ENCODE peak calls at places on chromosomes 5 and 9, in five cellular contexts. C is HFFc6, L is colonic mucosa, O is dorsolateral prefrontal cortex, D is psoas muscle. H is an unnamed sample.

GRCh38 chr5:90528704-90529233 is 615 bp downstream of the LYSMD3 start:
- DNase-seq in C (no peak), L (peak), O (no peak), D (no peak), H (no peak)

GRCh38 chr9:110015759-110016158 is 192.2 kb downstream of the C9orf152 start:
- DNase-seq in C (peak), L (no peak), O (no peak), D (no peak), H (no peak)

GRCh38 chr5:139342423-139342723 is 719 bp downstream of the PAIP2 start:
- DNase-seq in C (no peak), L (no peak), O (no peak), D (no peak), H (no peak)

GRCh38 chr9:84932915-84933527 is 263.5 kb downstream of the NTRK2 start:
- DNase-seq in C (no peak), L (no peak), O (no peak), D (no peak), H (no peak)

GRCh38 chr9:79763861-79764260 is 192.1 kb downstream of the TLE4 start:
- DNase-seq in C (no peak), L (no peak), O (no peak), D (peak), H (no peak)

GRCh38 chr5:1792842-1793266 is 6.8 kb downstream of the MRPL36 start:
- DNase-seq in C (peak), L (peak), O (no peak), D (no peak), H (no peak)

GRCh38 chr5:135578685-135579341 is at the start of gene CXCL14:
- DNase-seq in C (peak), L (peak), O (peak), D (peak), H (no peak)

GRCh38 chr5:125357660-125358059 is 611.2 kb upstream of the ZNF608 start:
- DNase-seq in C (no peak), L (no peak), O (no peak), D (no peak), H (no peak)

GRCh38 chr5:161420526-161420925 is 126.0 kb downstream of the GABRB2 start:
- DNase-seq in C (no peak), L (no peak), O (no peak), D (no peak), H (no peak)

GRCh38 chr5:44714871-44715580 is 93.7 kb upstream of the MRPS30 start:
- DNase-seq in C (no peak), L (no peak), O (no peak), D (no peak), H (no peak)

GRCh38 chr5:149317281-149318048 is 27.8 kb upstream of the GRPEL2 start:
- DNase-seq in C (peak), L (peak), O (no peak), D (no peak), H (no peak)

GRCh38 chr9:89359636-89360315 is 41.5 kb downstream of the SECISBP2 start:
- DNase-seq in C (peak), L (no peak), O (no peak), D (no peak), H (no peak)

GRCh38 chr5:124706729-124707361 is 39.6 kb downstream of the ZNF608 start:
- DNase-seq in C (no peak), L (peak), O (no peak), D (no peak), H (no peak)

GRCh38 chr5:118614701-118615475 is 373.5 kb downstream of the DTWD2 start:
- DNase-seq in C (no peak), L (no peak), O (no peak), D (no peak), H (no peak)

GRCh38 chr5:118616281-118616680 is 372.1 kb downstream of the DTWD2 start:
- DNase-seq in C (no peak), L (no peak), O (no peak), D (no peak), H (no peak)

DNA sequence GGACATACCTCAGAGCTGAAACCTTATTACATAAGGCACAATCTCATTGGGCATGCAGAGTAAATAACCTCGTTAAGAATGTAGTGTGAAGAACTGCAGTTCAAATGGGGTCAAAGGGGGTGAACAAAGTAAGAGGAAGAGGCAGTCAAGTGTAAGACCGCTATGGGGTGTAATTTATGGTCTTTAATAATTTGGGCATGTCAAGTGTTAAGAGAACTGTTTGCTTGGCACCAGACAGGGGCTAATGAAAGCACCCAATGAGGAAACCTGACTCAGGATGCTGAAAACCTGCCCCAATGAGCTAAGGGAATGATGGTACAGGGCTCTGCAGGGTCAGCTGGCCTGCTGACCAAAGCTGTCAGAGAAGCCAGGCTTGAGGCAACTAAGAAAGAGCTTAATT is 368.1 kb downstream of the DTWD2 start:
- DNase-seq in C (no peak), L (no peak), O (no peak), D (no peak), H (no peak)
- TF ChIP-seq CTCF in C (no peak), L (no peak), O (no peak), D (no peak), H (no peak)

DNA sequence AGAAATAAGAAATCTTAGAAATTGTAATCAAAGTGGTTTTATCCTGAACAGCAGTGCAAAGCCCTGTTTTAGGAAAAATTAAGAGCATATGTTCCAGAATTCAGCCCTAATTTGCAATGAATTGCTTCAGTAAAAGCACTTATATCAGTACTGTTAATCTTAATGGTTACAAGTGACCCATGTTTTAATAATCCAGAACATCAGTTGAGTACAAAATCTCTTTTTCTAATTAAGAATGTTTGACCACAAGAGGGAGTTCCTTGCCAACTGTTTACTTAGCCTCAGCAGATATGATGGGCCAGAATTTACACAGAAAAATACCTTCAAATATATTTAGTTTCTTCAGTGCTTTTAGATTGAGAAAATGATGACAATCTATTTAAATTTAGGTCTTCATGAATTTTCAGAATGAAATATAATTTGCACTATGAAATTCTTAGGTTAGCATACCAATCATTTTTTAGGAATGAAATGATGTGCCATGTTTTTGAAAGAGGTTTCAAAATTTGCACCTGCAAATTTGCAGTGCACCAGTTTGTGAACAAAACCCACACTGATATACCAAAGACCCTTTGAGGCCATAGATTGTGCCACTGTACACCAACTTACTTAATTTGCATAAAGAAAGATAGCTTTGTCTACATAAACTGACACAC is 926.3 kb upstream of the ARRDC3 start:
- DNase-seq in C (peak), L (no peak), O (no peak), D (no peak), H (no peak)
- TF ChIP-seq CTCF in C (peak), L (no peak), O (peak), D (no peak), H (no peak)

GRCh38 chr9:100370064-100370723 is 17.5 kb upstream of the TEX10 start:
- DNase-seq in C (no peak), L (no peak), O (no peak), D (no peak), H (no peak)
- TF ChIP-seq CTCF in C (no peak), L (no peak), O (no peak), D (no peak), H (no peak)

GRCh38 chr5:100407053-100407452 is 128.1 kb upstream of the FAM174A start:
- DNase-seq in C (no peak), L (no peak), O (no peak), D (no peak), H (no peak)
- TF ChIP-seq CTCF in C (no peak), L (no peak), O (no peak), D (no peak), H (no peak)

GRCh38 chr5:62720036-62720441 is 141.4 kb downstream of the LRRC70 start:
- DNase-seq in C (peak), L (no peak), O (no peak), D (no peak), H (no peak)
- TF ChIP-seq CTCF in C (peak), L (no peak), O (no peak), D (no peak), H (no peak)

DNA sequence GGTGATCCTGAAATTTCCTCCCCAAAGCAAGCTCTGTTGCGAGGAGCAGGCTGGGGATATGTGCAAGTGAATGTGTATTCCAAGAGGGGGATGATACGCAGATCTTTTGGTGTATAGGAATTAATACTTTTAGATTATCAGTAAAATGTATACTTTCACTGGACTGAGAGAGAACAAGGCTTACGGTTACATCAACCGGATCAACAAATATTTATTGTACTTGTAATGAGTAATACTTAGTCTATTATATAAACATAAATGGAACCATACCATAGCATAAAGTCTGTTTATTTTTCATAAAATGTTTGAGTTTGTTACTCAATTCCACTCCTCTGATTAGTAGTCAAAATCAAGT is 659 bp upstream of the PRKAA1 start:
- DNase-seq in C (no peak), L (no peak), O (no peak), D (no peak), H (no peak)
- TF ChIP-seq CTCF in C (no peak), L (no peak), O (no peak), D (no peak), H (no peak)

DNA sequence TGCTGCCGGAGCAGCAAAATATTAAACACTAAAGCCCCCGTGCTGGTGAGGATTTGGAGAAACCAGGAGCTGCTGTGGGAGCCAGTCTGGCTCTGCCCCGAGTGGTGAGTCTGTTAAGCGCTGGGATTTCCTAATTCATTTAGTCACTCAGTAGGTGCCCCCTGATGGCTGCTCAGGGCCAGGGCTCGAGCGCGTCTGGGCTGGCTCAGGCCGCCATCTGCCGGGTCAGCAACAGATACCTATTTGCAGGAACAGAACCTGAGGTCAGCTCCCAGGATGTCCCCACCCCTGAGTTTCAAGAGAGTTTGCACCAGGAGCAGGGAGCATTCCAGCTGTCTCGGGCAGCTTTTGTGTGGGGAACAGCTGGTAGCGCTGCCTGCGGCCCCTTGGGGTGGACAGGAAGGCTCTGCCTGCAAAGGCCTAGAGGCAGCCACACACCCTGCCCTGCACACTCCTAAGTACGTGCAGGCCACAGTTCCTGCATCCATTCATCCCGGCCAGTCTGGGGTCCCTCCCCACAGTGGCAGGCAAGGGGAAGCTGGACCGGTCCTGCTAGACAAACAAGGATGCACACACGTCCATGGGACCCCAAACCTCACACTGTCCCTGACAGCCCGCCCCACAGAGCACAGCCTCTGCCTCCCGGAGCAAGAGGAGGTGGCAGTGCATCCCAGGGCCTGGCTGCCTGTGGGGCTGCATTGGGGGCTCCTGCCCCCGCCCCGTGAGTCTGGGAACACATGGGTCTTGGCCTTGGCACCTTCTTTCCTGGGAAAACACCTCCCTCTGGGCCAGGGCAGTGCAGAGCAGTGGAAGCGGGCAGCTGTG is 83.7 kb downstream of the ADAMTS2 start:
- DNase-seq in C (no peak), L (no peak), O (peak), D (no peak), H (peak)
- TF ChIP-seq CTCF in C (peak), L (no peak), O (peak), D (peak), H (no peak)

DNA sequence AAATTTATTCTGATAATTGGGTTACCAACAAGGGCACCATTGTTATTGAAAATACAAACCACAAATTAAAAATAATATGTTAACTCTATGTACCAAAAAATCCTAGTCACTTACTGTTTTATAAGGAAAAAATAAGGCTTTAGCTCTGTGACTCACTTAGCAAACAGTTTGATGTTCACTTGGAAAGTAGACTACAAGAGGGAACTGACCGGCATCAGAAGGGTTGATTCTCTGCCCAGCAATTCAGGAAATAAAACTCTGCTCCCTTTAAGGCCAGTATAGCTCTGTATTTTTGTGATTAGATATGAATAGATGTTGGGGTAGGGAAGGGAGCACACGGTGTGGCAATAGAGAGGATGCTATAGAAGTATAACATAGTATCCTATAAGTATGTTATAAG is 671.3 kb downstream of the LRRC70 start:
- DNase-seq in C (no peak), L (no peak), O (no peak), D (no peak), H (no peak)
- TF ChIP-seq CTCF in C (no peak), L (no peak), O (no peak), D (no peak), H (no peak)